ENCODE peak calls at places on chromosomes 12 and 14, in ten cellular contexts. K is psoas muscle, T is breast epithelium, J is HFF-Myc, Y is transverse colon, G is lower leg skin, L is neural progenitor cell, P is lung, S is endothelial cell, Z is CD14-positive monocyte. I is an unnamed sample.

GRCh38 chr14:80978403-80978802 is 23.0 kb downstream of the TSHR start:
- DNase-seq in K (no peak), T (no peak), J (no peak), Y (no peak), G (no peak), L (no peak), P (no peak), S (no peak), Z (no peak), I (no peak)

GRCh38 chr14:90344920-90345557 is 13.3 kb upstream of the NRDE2 start:
- DNase-seq in K (no peak), T (no peak), J (no peak), Y (no peak), G (no peak), L (no peak), P (no peak), S (no peak), Z (no peak), I (no peak)

GRCh38 chr12:124188561-124189405 is 106.1 kb upstream of the RFLNA start:
- DNase-seq in K (no peak), T (no peak), J (no peak), Y (no peak), G (no peak), L (no peak), P (no peak), S (peak), Z (peak), I (no peak)

GRCh38 chr12:131690320-131690719 is 20.6 kb upstream of the SFSWAP start:
- DNase-seq in K (no peak), T (no peak), J (no peak), Y (no peak), G (no peak), L (no peak), P (no peak), S (no peak), Z (no peak), I (no peak)

GRCh38 chr14:52071675-52072074 is 2.8 kb upstream of the NID2 start:
- DNase-seq in K (no peak), T (no peak), J (no peak), Y (no peak), G (no peak), L (peak), P (no peak), S (no peak), Z (no peak), I (no peak)

GRCh38 chr14:93804654-93805053 is 16.4 kb upstream of the PRIMA1 start:
- DNase-seq in K (no peak), T (no peak), J (no peak), Y (no peak), G (no peak), L (no peak), P (no peak), S (no peak), Z (no peak), I (no peak)

GRCh38 chr12:56017181-56017580 is 3.7 kb upstream of the IKZF4 start:
- DNase-seq in K (no peak), T (no peak), J (no peak), Y (no peak), G (no peak), L (no peak), P (no peak), S (no peak), Z (no peak), I (no peak)

GRCh38 chr12:20601668-20602280 is 93.4 kb upstream of the SLCO1C1 start:
- DNase-seq in K (no peak), T (no peak), J (no peak), Y (no peak), G (no peak), L (peak), P (no peak), S (no peak), Z (no peak), I (no peak)

GRCh38 chr12:106345739-106346138 is 11.8 kb upstream of the POLR3B start:
- DNase-seq in K (no peak), T (no peak), J (peak), Y (no peak), G (peak), L (peak), P (peak), S (peak), Z (no peak), I (no peak)

GRCh38 chr14:67583711-67584644 is 16.1 kb downstream of the PIGH start:
- DNase-seq in K (no peak), T (no peak), J (no peak), Y (peak), G (no peak), L (peak), P (no peak), S (peak), Z (no peak), I (peak)

GRCh38 chr14:67584931-67585330 is 15.1 kb downstream of the PIGH start:
- DNase-seq in K (no peak), T (no peak), J (no peak), Y (no peak), G (no peak), L (no peak), P (no peak), S (no peak), Z (no peak), I (no peak)

GRCh38 chr14:67579636-67580035 is 20.4 kb downstream of the PIGH start:
- DNase-seq in K (no peak), T (no peak), J (no peak), Y (no peak), G (no peak), L (no peak), P (no peak), S (no peak), Z (no peak), I (no peak)

GRCh38 chr14:67580336-67581230 is 19.5 kb downstream of the PIGH start:
- DNase-seq in K (no peak), T (no peak), J (no peak), Y (no peak), G (no peak), L (no peak), P (no peak), S (no peak), Z (no peak), I (no peak)

GRCh38 chr14:67582061-67582460 is 18.0 kb downstream of the PIGH start:
- DNase-seq in K (no peak), T (no peak), J (no peak), Y (no peak), G (no peak), L (no peak), P (no peak), S (no peak), Z (no peak), I (no peak)
- TF ChIP-seq CTCF in K (no peak), T (no peak), J (no peak), Y (no peak), G (no peak), L (no peak), P (no peak), S (no peak), Z (no peak), I (no peak)

GRCh38 chr14:68471029-68471963 is 321.6 kb downstream of the ZFP36L1 start:
- DNase-seq in K (no peak), T (no peak), J (no peak), Y (no peak), G (no peak), L (peak), P (no peak), S (no peak), Z (no peak), I (peak)

GRCh38 chr14:68468437-68469207 is 324.2 kb downstream of the ZFP36L1 start:
- DNase-seq in K (no peak), T (no peak), J (no peak), Y (no peak), G (no peak), L (no peak), P (no peak), S (no peak), Z (no peak), I (no peak)

GRCh38 chr14:68467425-68467824 is 325.4 kb downstream of the ZFP36L1 start:
- DNase-seq in K (no peak), T (no peak), J (no peak), Y (no peak), G (no peak), L (no peak), P (no peak), S (no peak), Z (no peak), I (no peak)

GRCh38 chr14:68470361-68470760 is 322.5 kb downstream of the ZFP36L1 start:
- DNase-seq in K (no peak), T (no peak), J (no peak), Y (no peak), G (no peak), L (no peak), P (no peak), S (no peak), Z (no peak), I (no peak)

DNA sequence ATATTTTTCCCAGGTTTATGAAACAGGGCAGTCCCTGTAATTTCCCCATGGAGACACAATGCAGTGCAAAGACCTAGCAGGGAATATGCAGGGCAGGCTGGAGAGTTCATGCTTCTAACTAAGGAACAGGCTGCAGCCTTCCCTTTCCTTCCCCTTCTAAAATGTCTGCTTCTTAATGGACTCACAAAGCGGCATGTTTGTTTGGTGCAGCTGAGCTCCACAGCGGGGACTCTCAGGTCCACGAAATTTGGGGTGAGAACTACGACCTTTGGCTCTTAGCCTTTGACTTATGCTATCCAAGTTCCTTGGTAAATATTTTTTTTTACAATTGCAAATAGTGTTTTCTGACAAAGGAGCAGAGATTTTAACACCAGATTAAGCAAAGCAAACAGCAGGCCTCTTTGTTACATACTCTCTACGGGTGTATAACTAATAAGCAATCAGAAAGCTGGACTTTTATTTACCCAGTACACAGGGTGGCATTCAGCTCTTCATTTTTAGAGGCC is 323.6 kb downstream of the ZFP36L1 start:
- DNase-seq in K (no peak), T (no peak), J (no peak), Y (no peak), G (no peak), L (no peak), P (no peak), S (no peak), Z (no peak), I (no peak)
- TF ChIP-seq CTCF in K (no peak), T (no peak), J (no peak), Y (no peak), G (no peak), L (no peak), P (no peak), S (no peak), Z (no peak), I (no peak)

GRCh38 chr14:36647827-36648753 is 13.6 kb upstream of the PAX9 start:
- DNase-seq in K (peak), T (no peak), J (no peak), Y (no peak), G (no peak), L (peak), P (no peak), S (peak), Z (no peak), I (peak)
- TF ChIP-seq CTCF in K (peak), T (no peak), J (no peak), Y (peak), G (no peak), L (peak), P (no peak), S (no peak), Z (no peak), I (no peak)

DNA sequence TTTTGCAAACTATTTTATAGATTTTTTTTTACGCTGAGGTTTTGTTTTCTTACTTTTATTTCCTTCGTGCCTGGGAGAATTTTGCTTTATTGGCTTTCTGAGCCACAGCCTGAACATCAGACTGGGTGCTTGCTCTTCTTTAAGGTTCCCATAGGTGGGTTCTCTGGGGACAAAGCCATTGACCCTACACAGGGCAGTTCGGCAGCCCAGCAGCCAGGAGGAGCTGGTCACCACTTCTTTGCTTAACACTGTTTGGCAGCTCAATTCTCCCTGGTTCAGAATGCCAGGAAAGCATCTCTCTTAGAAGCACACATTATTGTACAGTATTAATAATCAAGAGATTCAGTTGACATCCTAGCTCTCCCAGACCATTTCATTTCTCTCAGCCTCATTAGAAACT is 140.8 kb upstream of the NEDD1 start:
- DNase-seq in K (no peak), T (no peak), J (no peak), Y (no peak), G (no peak), L (peak), P (no peak), S (no peak), Z (no peak), I (no peak)
- TF ChIP-seq CTCF in K (no peak), T (no peak), J (peak), Y (no peak), G (no peak), L (peak), P (no peak), S (no peak), Z (no peak), I (no peak)

DNA sequence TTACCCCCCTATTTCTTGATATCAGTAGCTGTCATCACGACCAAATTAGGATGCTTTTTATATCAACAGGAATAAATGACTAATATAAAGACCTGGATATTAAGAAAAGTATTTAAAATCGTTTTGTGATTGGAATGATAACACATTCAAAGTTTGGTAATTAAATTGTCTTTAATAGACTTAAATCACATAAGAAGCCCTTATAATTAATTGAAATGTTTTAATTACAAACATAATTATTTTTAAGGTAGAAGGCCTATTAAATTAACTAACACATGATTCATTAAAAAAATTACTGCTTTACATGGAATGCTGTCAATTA is 412.4 kb downstream of the FUT8 start:
- DNase-seq in K (no peak), T (no peak), J (no peak), Y (no peak), G (no peak), L (no peak), P (no peak), S (no peak), Z (no peak), I (no peak)
- TF ChIP-seq CTCF in K (no peak), T (no peak), J (no peak), Y (no peak), G (no peak), L (no peak), P (no peak), S (peak), Z (peak), I (no peak)

GRCh38 chr12:34606749-34607519 is 584.6 kb downstream of the ALG10 start:
- DNase-seq in K (no peak), T (peak), J (no peak), Y (no peak), G (no peak), L (no peak), P (no peak), S (no peak), Z (no peak), I (peak)

GRCh38 chr12:34604631-34605509 is 582.6 kb downstream of the ALG10 start:
- DNase-seq in K (no peak), T (no peak), J (no peak), Y (no peak), G (no peak), L (no peak), P (no peak), S (no peak), Z (no peak), I (peak)

GRCh38 chr12:34604227-34604626 is 581.9 kb downstream of the ALG10 start:
- DNase-seq in K (no peak), T (no peak), J (no peak), Y (no peak), G (no peak), L (no peak), P (no peak), S (no peak), Z (no peak), I (peak)

GRCh38 chr12:34605955-34606748 is 583.9 kb downstream of the ALG10 start:
- DNase-seq in K (no peak), T (no peak), J (no peak), Y (no peak), G (no peak), L (no peak), P (no peak), S (no peak), Z (no peak), I (peak)

GRCh38 chr12:34605510-34605887 is 583.2 kb downstream of the ALG10 start:
- DNase-seq in K (no peak), T (no peak), J (no peak), Y (no peak), G (no peak), L (no peak), P (no peak), S (no peak), Z (no peak), I (peak)
- TF ChIP-seq CTCF in K (no peak), T (no peak), J (no peak), Y (no peak), G (no peak), L (no peak), P (no peak), S (no peak), Z (no peak), I (no peak)

GRCh38 chr12:570237-570925 is 92.9 kb downstream of the NINJ2 start:
- DNase-seq in K (peak), T (peak), J (no peak), Y (peak), G (peak), L (peak), P (peak), S (peak), Z (peak), I (no peak)
- TF ChIP-seq CTCF in K (no peak), T (no peak), J (no peak), Y (no peak), G (no peak), L (no peak), P (no peak), S (no peak), Z (no peak), I (no peak)

I was measured in GM13976.